ENCODE peak calls at places on chromosomes 11 and 22, in five cellular contexts. P, V, F, Q and A are unnamed samples.

GRCh38 chr22:20464096-20464614 is 26.5 kb upstream of the SCARF2 start:
- DNase-seq in P (peak; percentile 42), V (no peak), F (peak; percentile 40), Q (peak; percentile 58), A (no peak)

GRCh38 chr22:25375683-25376082 is 156.2 kb downstream of the CRYBB2 start:
- DNase-seq in P (no peak), V (no peak), F (no peak), Q (no peak), A (no peak)

GRCh38 chr22:42792909-42793847 is 63.9 kb downstream of the ARFGAP3 start:
- DNase-seq in P (no peak), V (peak; percentile 46), F (no peak), Q (no peak), A (no peak)

GRCh38 chr11:102966011-102966410 is 10.5 kb upstream of the MMP13 start:
- DNase-seq in P (no peak), V (no peak), F (no peak), Q (no peak), A (no peak)

GRCh38 chr11:76291576-76292526 is 85.5 kb upstream of the WNT11 start:
- DNase-seq in P (no peak), V (no peak), F (no peak), Q (no peak), A (no peak)

GRCh38 chr22:24240381-24240780 is 4.5 kb downstream of the GGT5 start:
- DNase-seq in P (no peak), V (no peak), F (no peak), Q (no peak), A (no peak)

GRCh38 chr22:50436841-50437341 is 37.9 kb downstream of the SBF1 start:
- DNase-seq in P (no peak), V (no peak), F (no peak), Q (no peak), A (no peak)

GRCh38 chr11:44566952-44567875 is 1.8 kb downstream of the CD82 start:
- DNase-seq in P (no peak), V (no peak), F (no peak), Q (no peak), A (no peak)

GRCh38 chr11:70503201-70503877 is 105.0 kb downstream of the CTTN start:
- DNase-seq in P (no peak), V (no peak), F (peak; percentile 62), Q (no peak), A (no peak)

GRCh38 chr11:17498475-17498874 is 21.8 kb upstream of the ABCC8 start:
- DNase-seq in P (no peak), V (no peak), F (no peak), Q (no peak), A (no peak)

GRCh38 chr11:47433157-47433556 is 6.9 kb upstream of the PSMC3 start:
- DNase-seq in P (no peak), V (no peak), F (no peak), Q (no peak), A (no peak)

GRCh38 chr11:103812680-103813079 is 223.8 kb upstream of the DDI1 start:
- DNase-seq in P (no peak), V (no peak), F (no peak), Q (no peak), A (no peak)

GRCh38 chr22:49587987-49588386 is 239.7 kb downstream of the BRD1 start:
- DNase-seq in P (no peak), V (no peak), F (no peak), Q (no peak), A (no peak)

GRCh38 chr11:65362320-65362931 is 7.9 kb downstream of the TIGD3 start:
- DNase-seq in P (no peak), V (no peak), F (no peak), Q (peak; percentile 54), A (peak; percentile 67)

GRCh38 chr11:20913113-20913512 is 243.7 kb downstream of the NELL1 start:
- DNase-seq in P (no peak), V (no peak), F (no peak), Q (no peak), A (no peak)

GRCh38 chr11:60389279-60389910 is 6.9 kb upstream of the MS4A14 start:
- DNase-seq in P (no peak), V (no peak), F (no peak), Q (peak; percentile 82), A (peak; percentile 71)

GRCh38 chr11:61881397-61881796 is 9.9 kb downstream of the FADS3 start:
- DNase-seq in P (no peak), V (no peak), F (no peak), Q (no peak), A (no peak)

GRCh38 chr22:44664149-44664548 is 37.9 kb upstream of the PRR5 start:
- DNase-seq in P (no peak), V (peak; percentile 65), F (no peak), Q (no peak), A (no peak)

GRCh38 chr11:68179847-68180246 is 33.2 kb downstream of the KMT5B start:
- DNase-seq in P (no peak), V (no peak), F (no peak), Q (no peak), A (no peak)

GRCh38 chr11:5241461-5241860 is 7.2 kb upstream of the HBD start:
- DNase-seq in P (no peak), V (no peak), F (no peak), Q (no peak), A (no peak)

GRCh38 chr11:8222820-8223512 is 40.7 kb downstream of the LMO1 start:
- DNase-seq in P (no peak), V (no peak), F (no peak), Q (no peak), A (no peak)

GRCh38 chr11:119741369-119742262 is 12.6 kb upstream of the NECTIN1 start:
- DNase-seq in P (peak; percentile 28), V (peak; percentile 55), F (no peak), Q (peak; percentile 54), A (no peak)

GRCh38 chr11:87878373-87878779 is 296.9 kb downstream of the RAB38 start:
- DNase-seq in P (no peak), V (no peak), F (peak; percentile 31), Q (no peak), A (no peak)

GRCh38 chr11:86537541-86538222 is 134.7 kb downstream of the ME3 start:
- DNase-seq in P (no peak), V (no peak), F (no peak), Q (no peak), A (no peak)

GRCh38 chr11:31445621-31446020 is 63.8 kb downstream of the IMMP1L start:
- DNase-seq in P (no peak), V (no peak), F (no peak), Q (no peak), A (no peak)